ENCODE peak calls at places on chromosomes 13 and 19, in ten cellular contexts. X is neural crest cell; S is AG09319; M is brain pericyte; Q is amniotic stem cell; E is NCI-H1417 treated with DMSO at 0.1 percent for 48 hours; Z is Daoy; O is Calu3; R is effector memory CD8-positive, alpha-beta T cell; H is MM.1S. A is an unnamed sample.

GRCh38 chr19:48868196-48868886 is at the start of gene PLEKHA4:
- DNase-seq in M (no peak), H (no peak), X (no peak), O (peak; percentile 66), E (no peak), Z (peak; percentile 69), R (no peak), S (no peak), Q (no peak), A (no peak)

GRCh38 chr13:104460553-104460952 is 1394.3 kb upstream of the SLC10A2 start:
- DNase-seq in E (no peak), X (no peak), O (no peak), R (no peak), M (no peak), Q (no peak), H (no peak), Z (peak; percentile 3), S (no peak), A (no peak)

GRCh38 chr19:1260749-1261511 is 8.2 kb upstream of the CIRBP start:
- DNase-seq in R (peak; percentile 97), H (peak; percentile 99), E (peak; percentile 74), M (peak; percentile 87), X (peak; percentile 94), Z (peak; percentile 98), O (peak; percentile 94), S (peak; percentile 95), Q (peak; percentile 82), A (peak; percentile 87)

GRCh38 chr19:29088761-29089160 is 124.2 kb downstream of the UQCRFS1 start:
- DNase-seq in O (no peak), M (no peak), Z (no peak), S (no peak), E (no peak), R (no peak), H (no peak), Q (no peak), X (peak; percentile 29), A (no peak)

GRCh38 chr13:44637581-44637980 is 61.5 kb upstream of the TSC22D1 start:
- DNase-seq in M (no peak), R (no peak), E (no peak), H (no peak), Q (no peak), S (no peak), X (no peak), Z (no peak), O (no peak), A (no peak)

GRCh38 chr13:102003848-102004570 is 397.8 kb downstream of the FGF14 start:
- DNase-seq in E (no peak), M (no peak), Z (peak; percentile 13), O (no peak), Q (no peak), X (no peak), R (no peak), S (no peak), H (no peak), A (no peak)

GRCh38 chr19:50266896-50267295 is 62.3 kb downstream of the KCNC3 start:
- DNase-seq in H (peak; percentile 8), O (peak; percentile 45), E (no peak), S (no peak), M (no peak), Z (peak; percentile 39), R (no peak), X (no peak), Q (no peak), A (no peak)

GRCh38 chr13:100301418-100301817 is 212.5 kb downstream of the PCCA start:
- DNase-seq in H (no peak), X (no peak), Z (no peak), R (no peak), S (no peak), M (no peak), Q (no peak), O (no peak), E (peak; percentile 35), A (no peak)

GRCh38 chr19:1125601-1126533 is 22.1 kb downstream of the GPX4 start:
- DNase-seq in O (no peak), Z (peak; percentile 55), Q (no peak), M (peak; percentile 71), R (no peak), S (no peak), X (no peak), E (no peak), H (no peak), A (no peak)

GRCh38 chr13:72651196-72651595 is 76.2 kb downstream of the MZT1 start:
- DNase-seq in H (no peak), X (no peak), M (no peak), O (no peak), Q (no peak), R (no peak), Z (no peak), S (no peak), E (peak; percentile 36), A (no peak)

GRCh38 chr13:82597737-82598136 is 1284.5 kb downstream of the SLITRK1 start:
- DNase-seq in H (no peak), R (no peak), Q (no peak), E (no peak), M (no peak), X (no peak), S (no peak), Z (no peak), O (no peak), A (no peak)

GRCh38 chr19:34189917-34190425 is 17.7 kb downstream of the LSM14A start:
- DNase-seq in Z (no peak), Q (no peak), M (no peak), R (no peak), O (no peak), H (no peak), X (no peak), S (no peak), E (no peak), A (no peak)

GRCh38 chr19:48271531-48272151 is 1.8 kb downstream of the ZNF114 start:
- DNase-seq in S (no peak), Q (no peak), R (no peak), O (peak; percentile 24), X (peak; percentile 58), E (no peak), Z (peak; percentile 54), H (no peak), M (no peak), A (no peak)

GRCh38 chr13:101489635-101490034 is 37.2 kb downstream of the ITGBL1 start:
- DNase-seq in E (no peak), M (no peak), Q (no peak), H (no peak), Z (no peak), O (no peak), R (no peak), X (no peak), S (no peak), A (no peak)

GRCh38 chr19:10110076-10110971 is 1.2 kb upstream of the P2RY11 start:
- DNase-seq in H (no peak), O (no peak), Z (no peak), S (no peak), E (no peak), Q (no peak), R (no peak), M (no peak), X (no peak), A (no peak)